ENCODE peak calls at places on chromosomes 11 and 22, in five cellular contexts. B, S, T, J and X are unnamed samples.

GRCh38 chr22:44870021-44870420 is 117.6 kb downstream of the ARHGAP8 start:
- DNase-seq in J (peak), T (peak), B (peak), S (peak), X (no peak)

GRCh38 chr11:46149342-46149741 is 28.1 kb upstream of the PHF21A start:
- DNase-seq in S (peak), B (no peak), J (peak), T (no peak), X (no peak)

GRCh38 chr11:112625816-112626215 is 335.4 kb upstream of the NCAM1 start:
- DNase-seq in T (no peak), S (no peak), B (no peak), J (peak), X (no peak)

GRCh38 chr11:70727021-70727420 is 328.7 kb downstream of the CTTN start:
- DNase-seq in J (no peak), B (no peak), T (no peak), S (no peak), X (no peak)

GRCh38 chr22:48896766-48897637 is 930.7 kb downstream of the BRD1 start:
- DNase-seq in J (no peak), T (no peak), B (no peak), S (no peak), X (no peak)

GRCh38 chr11:131839326-131839725 is 468.9 kb downstream of the NTM start:
- DNase-seq in T (no peak), B (no peak), J (no peak), S (no peak), X (no peak)

GRCh38 chr11:72010529-72011233 is 12.0 kb downstream of the IL18BP start:
- DNase-seq in B (no peak), J (no peak), T (no peak), S (no peak), X (no peak)

GRCh38 chr11:83285131-83285770 is 916 bp downstream of the CCDC90B start:
- DNase-seq in J (no peak), S (no peak), T (no peak), B (no peak), X (no peak)

GRCh38 chr22:35215993-35216392 is 41.3 kb upstream of the HMGXB4 start:
- DNase-seq in S (no peak), J (no peak), B (no peak), T (no peak), X (no peak)

GRCh38 chr11:3123316-3123715 is 41.8 kb downstream of the OSBPL5 start:
- DNase-seq in B (no peak), S (no peak), T (no peak), J (no peak), X (no peak)

GRCh38 chr22:32218470-32218869 is 13.6 kb upstream of the RFPL2 start:
- DNase-seq in B (no peak), S (no peak), T (no peak), J (no peak), X (no peak)

GRCh38 chr22:46356496-46357185 is 21.1 kb downstream of the TRMU start:
- DNase-seq in T (no peak), B (no peak), S (no peak), J (no peak), X (no peak)

GRCh38 chr11:45097721-45098493 is 48.5 kb upstream of the PRDM11 start:
- DNase-seq in S (peak), B (peak), J (peak), T (no peak), X (peak)

GRCh38 chr11:362642-363442 is 6.5 kb upstream of the B4GALNT4 start:
- DNase-seq in T (no peak), J (no peak), S (no peak), B (no peak), X (no peak)

GRCh38 chr11:1640076-1640946 is 10.7 kb downstream of the KRTAP5-5 start:
- DNase-seq in J (peak), T (no peak), B (peak), S (peak), X (peak)

GRCh38 chr11:100578966-100579365 is 108.1 kb upstream of the ARHGAP42 start:
- DNase-seq in B (peak), J (no peak), T (no peak), S (peak), X (no peak)

GRCh38 chr11:132024587-132025295 is 654.3 kb downstream of the NTM start:
- DNase-seq in B (peak), T (no peak), J (no peak), S (no peak), X (no peak)

GRCh38 chr22:37197451-37198289 is 9.6 kb upstream of the C1QTNF6 start:
- DNase-seq in T (peak), B (peak), J (no peak), S (no peak), X (no peak)

GRCh38 chr22:39574779-39575551 is 4.4 kb downstream of the CACNA1I start:
- DNase-seq in S (no peak), J (no peak), T (peak), B (peak), X (no peak)

GRCh38 chr11:35030716-35031213 is 108.2 kb upstream of the CD44 start:
- DNase-seq in T (peak), S (no peak), J (no peak), B (peak), X (no peak)

GRCh38 chr11:1975185-1975584 is 22.5 kb downstream of the H19 start:
- DNase-seq in T (no peak), B (no peak), J (no peak), S (no peak), X (no peak)

GRCh38 chr22:37172266-37173245 is 15.5 kb downstream of the C1QTNF6 start:
- DNase-seq in T (no peak), B (no peak), J (no peak), S (no peak), X (no peak)

GRCh38 chr22:27004434-27004833 is 347.0 kb downstream of the MIAT start:
- DNase-seq in S (peak), J (no peak), B (no peak), T (no peak), X (no peak)

GRCh38 chr11:7442588-7443215 is 42.6 kb upstream of the OLFML1 start:
- DNase-seq in T (peak), J (peak), B (peak), S (peak), X (peak)

GRCh38 chr11:43268161-43268560 is 43.6 kb upstream of the API5 start:
- DNase-seq in J (peak), S (no peak), T (no peak), B (no peak), X (no peak)

GRCh38 chr11:114562166-114562916 is 2.7 kb upstream of the NXPE1 start:
- DNase-seq in T (no peak), B (peak), S (no peak), J (no peak), X (no peak)

GRCh38 chr11:17779861-17780594 is 45.4 kb downstream of the KCNC1 start:
- DNase-seq in B (peak), J (no peak), S (no peak), T (no peak), X (no peak)

GRCh38 chr11:21588754-21589153 is 604.1 kb upstream of the ANO5 start:
- DNase-seq in B (no peak), S (no peak), J (no peak), T (no peak), X (no peak)

GRCh38 chr11:126345283-126345682 is 10.2 kb upstream of the ST3GAL4 start:
- DNase-seq in S (no peak), J (no peak), T (no peak), B (no peak), X (no peak)

GRCh38 chr11:126347751-126348628 is 7.5 kb upstream of the ST3GAL4 start:
- DNase-seq in S (no peak), J (no peak), T (no peak), B (no peak), X (no peak)

GRCh38 chr11:126345759-126346585 is 9.5 kb upstream of the ST3GAL4 start:
- DNase-seq in S (no peak), B (peak), J (no peak), T (no peak), X (no peak)

GRCh38 chr11:126344291-126344970 is 11.1 kb upstream of the ST3GAL4 start:
- DNase-seq in S (no peak), J (no peak), B (no peak), T (no peak), X (no peak)

GRCh38 chr11:126346586-126346940 is 8.9 kb upstream of the ST3GAL4 start:
- DNase-seq in B (no peak), J (no peak), S (peak), T (no peak), X (no peak)
- TF ChIP-seq EZH2phosphoT487 in B (no peak), J (no peak), S (no peak), T (no peak), X (no peak)

DNA sequence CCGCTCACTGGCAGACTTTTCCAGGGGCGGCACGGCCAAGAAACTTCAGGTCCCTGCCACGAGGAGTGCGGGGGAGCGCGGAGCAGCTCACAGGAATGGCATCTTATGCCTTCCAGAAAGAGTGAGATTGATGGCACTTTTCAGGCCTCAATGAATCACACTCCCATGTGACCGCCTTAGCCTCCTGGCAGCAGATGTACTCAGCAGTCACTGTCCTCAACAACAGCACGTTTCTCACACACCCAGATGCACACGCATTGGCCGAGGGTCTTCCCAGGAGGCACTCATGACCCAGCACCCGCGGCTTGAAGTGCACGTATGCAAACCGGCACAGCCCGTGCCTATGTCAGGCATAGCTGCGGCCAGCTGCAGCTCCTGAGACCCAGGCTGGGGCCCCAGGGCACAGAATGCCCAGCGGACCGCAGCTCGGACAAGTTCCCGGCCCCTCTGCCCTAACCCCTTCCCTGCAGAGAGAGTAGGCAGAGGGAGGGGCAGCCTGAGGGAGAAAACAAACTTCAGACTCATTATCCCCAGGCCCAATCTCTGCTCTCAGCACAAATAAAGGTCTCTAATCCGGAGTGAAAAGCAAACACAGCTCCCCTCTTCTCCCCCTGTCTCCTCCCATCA is 48.3 kb downstream of the RPUSD4 start:
- DNase-seq in T (no peak), J (peak), S (no peak), B (peak), X (no peak)
- TF ChIP-seq CTCF in T (no peak), J (no peak), S (no peak), B (no peak), X (no peak)

GRCh38 chr11:33376331-33377099 is 119.3 kb downstream of the HIPK3 start:
- DNase-seq in T (no peak), S (peak), J (peak), B (no peak), X (peak)
- TF ChIP-seq EZH2 in T (no peak), S (no peak), J (peak), B (no peak), X (no peak)

GRCh38 chr11:32659672-32660071 is 76.0 kb downstream of the EIF3M start:
- DNase-seq in T (no peak), S (no peak), J (no peak), B (peak), X (no peak)

DNA sequence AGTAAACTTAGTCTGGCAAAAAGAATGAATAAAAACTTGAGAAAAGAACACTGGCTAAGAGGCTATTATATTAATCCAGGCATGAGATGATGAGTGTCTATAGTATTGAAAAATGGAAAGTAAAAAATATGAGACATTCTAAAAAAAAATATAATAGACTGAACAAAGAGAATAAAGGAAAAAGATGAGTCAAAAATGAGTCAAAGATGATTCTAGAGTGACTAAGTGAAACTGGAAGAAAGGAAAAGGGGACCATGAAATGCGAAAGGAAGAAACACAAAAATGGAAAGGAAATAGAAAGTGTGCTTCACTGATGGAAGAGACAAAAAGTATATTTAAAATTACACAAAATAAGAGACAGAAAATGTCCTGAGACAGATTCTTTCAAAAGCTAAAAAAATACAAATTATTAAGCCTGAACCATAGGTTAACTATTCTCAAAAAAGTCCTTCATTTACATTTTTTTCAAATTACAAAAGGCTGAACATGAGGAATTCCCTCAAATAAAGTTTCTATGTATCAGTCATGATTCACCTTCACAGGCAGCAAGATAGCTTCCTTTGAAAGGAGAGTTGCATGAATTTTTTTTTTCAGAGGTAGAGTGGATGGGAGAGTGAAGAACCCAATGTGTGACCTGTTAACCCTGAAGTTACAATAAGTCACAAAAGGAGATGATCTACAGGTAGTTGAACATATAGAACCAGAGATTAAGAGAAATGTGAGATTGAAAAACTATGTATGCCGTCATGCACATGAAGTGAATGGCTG is 75.2 kb downstream of the EIF3M start:
- DNase-seq in S (no peak), J (no peak), T (no peak), B (peak), X (no peak)
- TF ChIP-seq EZH2phosphoT487 in S (no peak), J (no peak), T (no peak), B (no peak), X (no peak)

GRCh38 chr11:78418584-78419211 is 1.1 kb upstream of the GAB2 start:
- DNase-seq in J (no peak), B (no peak), T (no peak), S (no peak), X (no peak)

GRCh38 chr11:78420796-78421209 is 3.2 kb upstream of the GAB2 start:
- DNase-seq in T (no peak), J (no peak), B (no peak), S (no peak), X (peak)

GRCh38 chr11:78419327-78419726 is 1.7 kb upstream of the GAB2 start:
- DNase-seq in J (no peak), S (no peak), B (peak), T (no peak), X (no peak)

GRCh38 chr11:78417888-78418583 is 416 bp upstream of the GAB2 start:
- DNase-seq in J (peak), S (peak), B (peak), T (peak), X (peak)

GRCh38 chr11:78420255-78420764 is 2.7 kb upstream of the GAB2 start:
- DNase-seq in B (peak), S (peak), J (peak), T (no peak), X (peak)
- TF ChIP-seq CTCF in B (peak), S (peak), J (peak), T (peak), X (peak)

GRCh38 chr22:20017622-20017958 is 967 bp upstream of the ARVCF start:
- DNase-seq in B (no peak), T (no peak), S (no peak), J (no peak), X (no peak)

GRCh38 chr22:20014526-20015186 is 2.0 kb downstream of the ARVCF start:
- DNase-seq in T (no peak), S (no peak), B (no peak), J (no peak), X (no peak)

GRCh38 chr22:20016734-20017621 is at the start of gene ARVCF:
- DNase-seq in T (peak), S (peak), J (peak), B (peak), X (peak)

GRCh38 chr22:20015187-20015625 is 1.4 kb downstream of the ARVCF start:
- DNase-seq in J (no peak), B (no peak), T (no peak), S (no peak), X (no peak)

DNA sequence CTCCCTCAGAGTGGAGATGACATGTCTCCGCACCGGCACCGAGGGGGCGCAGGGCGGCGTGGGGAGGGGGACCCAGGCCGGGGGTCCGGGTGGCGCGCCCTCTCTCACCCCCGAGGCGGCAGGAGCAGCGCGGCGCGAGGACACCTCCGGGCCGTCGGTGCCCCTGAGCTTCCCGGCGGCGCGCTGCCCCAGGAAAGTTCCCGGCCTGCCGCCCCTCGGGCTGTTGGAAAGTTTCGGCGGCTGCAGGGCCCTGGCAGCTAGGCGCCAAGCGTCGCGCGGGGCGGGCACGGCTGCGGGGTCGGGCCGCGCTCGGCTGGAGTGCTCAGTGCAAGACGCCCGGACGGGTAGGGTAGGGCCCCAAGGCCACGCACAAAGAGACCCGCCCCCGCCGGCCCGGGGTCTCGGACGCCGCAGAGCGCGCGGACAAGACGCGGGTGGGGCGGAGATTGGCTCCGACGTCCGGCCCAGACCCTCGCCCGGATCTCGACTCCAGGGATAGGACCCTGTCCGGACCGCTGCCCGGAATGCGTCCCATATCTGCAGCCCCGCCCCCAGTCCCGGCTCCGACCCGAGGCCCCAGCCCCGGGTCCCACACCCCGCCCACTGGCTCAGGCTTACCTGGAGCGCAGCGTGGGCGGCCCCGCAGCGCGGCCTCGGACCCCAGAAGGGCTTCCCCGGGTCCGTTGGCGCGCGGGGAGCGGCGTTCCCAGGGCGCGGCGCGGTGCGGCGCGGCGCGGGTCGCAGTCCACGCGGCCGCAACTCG is 471 bp downstream of the ARVCF start:
- DNase-seq in S (peak), B (peak), T (no peak), J (peak), X (no peak)
- TF ChIP-seq EZH2 in S (no peak), B (no peak), T (no peak), J (peak), X (peak)